ENCODE peak calls at places on chromosomes 6 and 20, in five cellular contexts. A, F, K, Y and O are unnamed samples.

GRCh38 chr6:57172136-57173055 is at the start of gene BAG2:
- DNase-seq in K (peak), Y (peak), F (peak), A (peak), O (peak)

GRCh38 chr6:113695506-113695905 is 161.6 kb upstream of the MARCKS start:
- DNase-seq in F (no peak), Y (no peak), K (no peak), A (no peak), O (peak)

GRCh38 chr6:129539032-129539431 is 170.9 kb downstream of the ARHGAP18 start:
- DNase-seq in A (no peak), F (no peak), K (no peak), Y (no peak), O (no peak)

GRCh38 chr20:44422083-44422482 is 53.6 kb upstream of the TTPAL start:
- DNase-seq in F (no peak), K (no peak), A (no peak), Y (no peak), O (peak)

GRCh38 chr6:49866485-49866943 is at the start of gene CRISP1:
- DNase-seq in A (no peak), F (no peak), K (no peak), Y (no peak), O (no peak)

GRCh38 chr6:74479960-74480359 is 725.9 kb downstream of the COL12A1 start:
- DNase-seq in F (no peak), Y (no peak), A (no peak), K (no peak), O (no peak)

GRCh38 chr6:161921602-161922400 is 647.9 kb upstream of the AGPAT4 start:
- DNase-seq in Y (no peak), A (no peak), K (no peak), F (no peak), O (no peak)

GRCh38 chr20:47915495-47915894 is 130.2 kb upstream of the SULF2 start:
- DNase-seq in Y (no peak), F (no peak), K (no peak), A (no peak), O (no peak)

GRCh38 chr6:154558513-154558912 is 48.0 kb upstream of the CNKSR3 start:
- DNase-seq in K (no peak), A (no peak), F (no peak), Y (no peak), O (no peak)

GRCh38 chr20:41654292-41654691 is 36.1 kb upstream of the CHD6 start:
- DNase-seq in Y (no peak), A (no peak), K (peak), F (no peak), O (no peak)

GRCh38 chr6:144710207-144710606 is 425.1 kb downstream of the UTRN start:
- DNase-seq in A (peak), K (no peak), F (peak), Y (no peak), O (peak)

GRCh38 chr6:84762220-84762940 is 2.0 kb downstream of the TBX18 start:
- DNase-seq in Y (no peak), A (no peak), K (no peak), F (peak), O (no peak)

GRCh38 chr6:21946298-21946783 is 350.5 kb downstream of the PRL start:
- DNase-seq in A (peak), Y (no peak), F (no peak), K (no peak), O (peak)

GRCh38 chr6:132021552-132022375 is 70.6 kb upstream of the CCN2 start:
- DNase-seq in F (peak), Y (no peak), K (no peak), A (no peak), O (no peak)

GRCh38 chr6:167275001-167275400 is 16.1 kb upstream of the UNC93A start:
- DNase-seq in F (no peak), K (no peak), A (no peak), Y (no peak), O (no peak)

GRCh38 chr6:22194188-22194921 is 102.5 kb downstream of the PRL start:
- DNase-seq in Y (no peak), K (no peak), F (no peak), A (peak), O (no peak)

GRCh38 chr20:62952373-62953166 is at the start of gene SLC17A9:
- DNase-seq in A (no peak), Y (peak), K (peak), F (no peak), O (no peak)

GRCh38 chr6:153956807-153957206 is 82.2 kb upstream of the OPRM1 start:
- DNase-seq in K (no peak), A (no peak), F (no peak), Y (no peak), O (no peak)

GRCh38 chr6:11202513-11203305 is 29.8 kb downstream of the NEDD9 start:
- DNase-seq in F (no peak), A (no peak), Y (peak), K (peak), O (no peak)

GRCh38 chr6:166616261-166617226 is 10.5 kb downstream of the RPS6KA2 start:
- DNase-seq in A (no peak), Y (no peak), F (no peak), K (no peak), O (no peak)

GRCh38 chr20:61558726-61559125 is 306.7 kb downstream of the CDH4 start:
- DNase-seq in K (no peak), F (no peak), Y (no peak), A (no peak), O (peak)

GRCh38 chr20:32749914-32750637 is 6.8 kb upstream of the COMMD7 start:
- DNase-seq in Y (no peak), K (no peak), F (no peak), A (no peak), O (no peak)

GRCh38 chr6:56708810-56709597 is 66.3 kb upstream of the DST start:
- DNase-seq in F (peak), K (no peak), A (no peak), Y (peak), O (no peak)

DNA sequence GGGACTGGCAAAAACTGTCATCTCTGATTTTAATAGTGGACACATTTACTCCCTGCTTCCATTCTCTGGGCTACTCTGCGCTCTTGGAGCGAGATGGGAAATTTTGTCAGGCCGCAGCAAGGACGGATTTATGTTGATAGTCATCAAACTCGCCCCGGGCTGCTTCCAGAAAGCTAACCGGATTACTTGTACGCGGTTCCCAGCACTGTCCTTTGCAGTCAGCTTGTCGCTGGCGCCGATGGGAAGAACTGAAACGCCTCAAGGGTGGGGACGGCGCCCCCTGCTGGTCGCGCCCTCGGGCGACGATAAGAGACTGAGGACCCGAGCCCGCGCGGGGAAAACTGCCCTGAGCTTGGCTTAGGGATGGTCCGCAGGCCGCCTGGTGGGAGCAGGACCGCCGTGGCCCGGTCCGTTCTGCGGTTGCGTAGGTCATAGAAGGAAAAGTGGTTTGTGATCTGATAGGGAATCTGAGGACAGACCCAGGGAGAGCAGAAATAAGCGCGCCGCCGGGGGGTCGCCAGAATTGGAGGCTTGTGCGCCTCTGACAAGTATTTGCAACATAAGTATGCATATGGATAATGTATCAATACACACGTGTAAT is 984 bp upstream of the ABT1 start:
- DNase-seq in A (peak), K (peak), Y (peak), F (peak), O (no peak)
- H3K4me3 ChIP-seq in A (peak), K (peak), Y (peak), F (peak), O (peak)

GRCh38 chr20:46058656-46059281 is 29.8 kb downstream of the SLC12A5 start:
- DNase-seq in A (no peak), K (no peak), Y (peak), F (no peak), O (no peak)

GRCh38 chr20:46056027-46056833 is 27.2 kb downstream of the SLC12A5 start:
- DNase-seq in Y (no peak), A (no peak), K (no peak), F (no peak), O (no peak)

GRCh38 chr20:46057856-46058655 is 29.0 kb downstream of the SLC12A5 start:
- DNase-seq in A (no peak), K (no peak), F (no peak), Y (peak), O (no peak)

GRCh38 chr20:46055269-46055668 is 26.3 kb downstream of the SLC12A5 start:
- DNase-seq in F (no peak), Y (no peak), K (no peak), A (no peak), O (no peak)

GRCh38 chr20:46056970-46057855 is 28.2 kb downstream of the SLC12A5 start:
- DNase-seq in Y (no peak), F (no peak), K (no peak), A (no peak), O (no peak)
- H3K4me3 ChIP-seq in Y (no peak), F (no peak), K (no peak), A (no peak), O (peak)

GRCh38 chr6:13355969-13356368 is 27.6 kb upstream of the TBC1D7 start:
- DNase-seq in A (no peak), K (no peak), F (no peak), Y (peak), O (no peak)
- H3K4me3 ChIP-seq in A (no peak), K (no peak), F (no peak), Y (peak), O (no peak)

DNA sequence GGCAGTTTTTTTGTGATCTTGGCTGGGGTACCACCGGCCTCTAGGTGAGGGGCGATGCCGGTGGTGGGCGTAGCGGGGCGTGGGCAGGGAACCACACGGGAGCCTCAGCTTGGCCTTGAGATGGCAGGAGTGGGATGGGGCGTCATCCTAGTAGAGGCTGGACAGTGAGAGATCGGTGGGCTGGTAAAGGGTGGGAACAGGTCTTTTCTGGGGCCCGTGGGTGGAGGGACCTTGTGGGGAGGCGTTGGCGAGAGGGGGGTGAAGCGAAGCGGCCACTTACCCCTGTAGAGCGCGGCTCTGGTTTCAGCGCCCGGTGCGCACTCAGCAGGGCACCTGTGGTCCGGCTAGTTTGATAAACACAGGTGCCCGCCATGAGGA is 12.0 kb downstream of the ITPR3 start:
- DNase-seq in F (no peak), Y (no peak), A (no peak), K (no peak), O (no peak)
- H3K4me3 ChIP-seq in F (peak), Y (no peak), A (peak), K (no peak), O (peak)

GRCh38 chr6:89566011-89566775 is 72.4 kb downstream of the LYRM2 start:
- DNase-seq in Y (no peak), F (no peak), A (no peak), K (no peak), O (no peak)
- H3K4me3 ChIP-seq in Y (no peak), F (no peak), A (no peak), K (no peak), O (no peak)

GRCh38 chr6:46002264-46002663 is 13.4 kb downstream of the CLIC5 start:
- DNase-seq in Y (no peak), F (no peak), K (no peak), A (no peak), O (no peak)
- H3K4me3 ChIP-seq in Y (no peak), F (no peak), K (no peak), A (no peak), O (no peak)

GRCh38 chr6:26415791-26416190 is 13.7 kb downstream of the BTN3A1 start:
- DNase-seq in A (no peak), F (no peak), Y (no peak), K (no peak), O (no peak)

GRCh38 chr6:26422329-26422728 is 18.0 kb upstream of the BTN3A3 start:
- DNase-seq in F (no peak), Y (no peak), K (no peak), A (no peak), O (no peak)

GRCh38 chr6:26416288-26416687 is 14.2 kb downstream of the BTN3A1 start:
- DNase-seq in A (no peak), K (no peak), F (no peak), Y (no peak), O (no peak)

GRCh38 chr6:26421259-26422144 is 18.8 kb upstream of the BTN3A3 start:
- DNase-seq in K (peak), F (peak), A (peak), Y (peak), O (peak)

GRCh38 chr6:26420607-26421235 is 18.6 kb downstream of the BTN3A1 start:
- DNase-seq in K (no peak), F (peak), A (no peak), Y (peak), O (no peak)
- H3K4me3 ChIP-seq in K (no peak), F (peak), A (peak), Y (peak), O (peak)